ENCODE peak calls at places on chromosomes 2 and 18, in four cellular contexts. R, W, G and T are unnamed samples.

GRCh38 chr18:39909706-39910105 is 2045.3 kb upstream of the PIK3C3 start:
- DNase-seq in R (no peak), W (no peak), G (peak), T (no peak)

GRCh38 chr2:191892391-191892790 is 45.5 kb upstream of the CAVIN2 start:
- DNase-seq in R (peak), W (no peak), G (no peak), T (peak)

GRCh38 chr2:156115338-156115737 is 217.2 kb downstream of the NR4A2 start:
- DNase-seq in R (peak), W (no peak), G (no peak), T (peak)

GRCh38 chr18:55999641-56000040 is 411.6 kb upstream of the TCF4 start:
- DNase-seq in R (no peak), W (no peak), G (no peak), T (peak)

GRCh38 chr2:120791243-120791960 is 55.7 kb downstream of the GLI2 start:
- DNase-seq in R (no peak), W (no peak), G (no peak), T (peak)

GRCh38 chr18:42969366-42969765 is 146.1 kb downstream of the RIT2 start:
- DNase-seq in R (no peak), W (no peak), G (no peak), T (no peak)

GRCh38 chr2:41934323-41935003 is 113.4 kb upstream of the PKDCC start:
- DNase-seq in R (no peak), W (no peak), G (no peak), T (peak)

GRCh38 chr18:9787716-9788115 is 79.6 kb downstream of the RAB31 start:
- DNase-seq in R (no peak), W (no peak), G (no peak), T (peak)

GRCh38 chr2:43539991-43540860 is 55.6 kb downstream of the THADA start:
- DNase-seq in R (peak), W (no peak), G (no peak), T (peak)

GRCh38 chr2:197097578-197098366 is 171.3 kb upstream of the PGAP1 start:
- DNase-seq in R (peak), W (no peak), G (no peak), T (peak)

GRCh38 chr2:65033178-65033577 is 23.0 kb upstream of the CEP68 start:
- DNase-seq in R (no peak), W (no peak), G (peak), T (peak)

GRCh38 chr2:84197901-84198300 is 261.2 kb downstream of the SUCLG1 start:
- DNase-seq in R (no peak), W (no peak), G (no peak), T (no peak)

GRCh38 chr2:102619414-102620319 is at the start of gene SLC9A2:
- DNase-seq in R (peak), W (no peak), G (peak), T (peak)

GRCh38 chr2:80351229-80351628 is 46.7 kb upstream of the LRRTM1 start:
- DNase-seq in R (no peak), W (no peak), G (no peak), T (no peak)

GRCh38 chr2:168336786-168337388 is 89.5 kb upstream of the STK39 start:
- DNase-seq in R (peak), W (peak), G (no peak), T (no peak)

GRCh38 chr2:176161817-176162626 is 4.9 kb downstream of the HOXD3 start:
- DNase-seq in R (peak), W (no peak), G (no peak), T (peak)

GRCh38 chr2:178756843-178757242 is 50.4 kb downstream of the TTN start:
- DNase-seq in R (peak), W (no peak), G (no peak), T (peak)

GRCh38 chr2:135424849-135425248 is 106.2 kb downstream of the ZRANB3 start:
- DNase-seq in R (no peak), W (no peak), G (no peak), T (no peak)

GRCh38 chr2:20490300-20491181 is 43.7 kb downstream of the RHOB start:
- DNase-seq in R (peak), W (no peak), G (no peak), T (peak)

GRCh38 chr2:101710036-101710689 is 12.7 kb downstream of the MAP4K4 start:
- DNase-seq in R (peak), W (no peak), G (peak), T (no peak)

GRCh38 chr2:100321181-100321880 is 970 bp downstream of the LONRF2 start:
- DNase-seq in R (peak), W (no peak), G (peak), T (peak)

GRCh38 chr2:117127680-117128079 is 686.8 kb upstream of the DDX18 start:
- DNase-seq in R (no peak), W (no peak), G (no peak), T (no peak)

GRCh38 chr2:60806988-60807681 is 51.1 kb downstream of the PAPOLG start:
- DNase-seq in R (peak), W (no peak), G (no peak), T (peak)

GRCh38 chr18:34023471-34023870 is 201.2 kb downstream of the NOL4 start:
- DNase-seq in R (peak), W (peak), G (no peak), T (peak)

GRCh38 chr18:8107426-8107825 is 501.8 kb upstream of the RAB12 start:
- DNase-seq in R (peak), W (no peak), G (no peak), T (no peak)

GRCh38 chr2:127663566-127664064 is 11.7 kb downstream of the LIMS2 start:
- DNase-seq in R (no peak), W (no peak), G (no peak), T (no peak)

GRCh38 chr2:127662937-127663565 is 12.3 kb downstream of the LIMS2 start:
- DNase-seq in R (no peak), W (no peak), G (no peak), T (peak)

GRCh38 chr2:127665267-127665893 is 9.9 kb downstream of the LIMS2 start:
- DNase-seq in R (no peak), W (no peak), G (no peak), T (no peak)

GRCh38 chr2:127664895-127665225 is 10.5 kb downstream of the LIMS2 start:
- DNase-seq in R (no peak), W (no peak), G (no peak), T (no peak)

GRCh38 chr2:127664065-127664894 is 11.1 kb downstream of the LIMS2 start:
- DNase-seq in R (no peak), W (no peak), G (peak), T (peak)
- H3K4me3 ChIP-seq in R (peak), W (peak), G (peak), T (peak)

GRCh38 chr2:231923951-231924888 is 2.0 kb downstream of the NPPC start:
- DNase-seq in R (no peak), W (no peak), G (no peak), T (no peak)
- TF ChIP-seq EZH2 in R (no peak), W (no peak), G (no peak), T (no peak)

GRCh38 chr2:157444643-157445040 is 753 bp upstream of the CYTIP start:
- DNase-seq in R (no peak), W (no peak), G (no peak), T (no peak)
- H3K4me3 ChIP-seq in R (no peak), W (no peak), G (no peak), T (no peak)

GRCh38 chr2:225041210-225041870 is 928 bp downstream of the DOCK10 start:
- DNase-seq in R (peak), W (no peak), G (peak), T (peak)
- TF ChIP-seq EZH2 in R (no peak), W (peak), G (no peak), T (no peak)

GRCh38 chr2:165126244-165126643 is 77.6 kb downstream of the SCN3A start:
- DNase-seq in R (no peak), W (no peak), G (no peak), T (no peak)

GRCh38 chr2:165115258-165115657 is 88.6 kb downstream of the SCN3A start:
- DNase-seq in R (no peak), W (no peak), G (no peak), T (no peak)

GRCh38 chr2:165122521-165122920 is 81.3 kb downstream of the SCN3A start:
- DNase-seq in R (peak), W (no peak), G (no peak), T (no peak)

DNA sequence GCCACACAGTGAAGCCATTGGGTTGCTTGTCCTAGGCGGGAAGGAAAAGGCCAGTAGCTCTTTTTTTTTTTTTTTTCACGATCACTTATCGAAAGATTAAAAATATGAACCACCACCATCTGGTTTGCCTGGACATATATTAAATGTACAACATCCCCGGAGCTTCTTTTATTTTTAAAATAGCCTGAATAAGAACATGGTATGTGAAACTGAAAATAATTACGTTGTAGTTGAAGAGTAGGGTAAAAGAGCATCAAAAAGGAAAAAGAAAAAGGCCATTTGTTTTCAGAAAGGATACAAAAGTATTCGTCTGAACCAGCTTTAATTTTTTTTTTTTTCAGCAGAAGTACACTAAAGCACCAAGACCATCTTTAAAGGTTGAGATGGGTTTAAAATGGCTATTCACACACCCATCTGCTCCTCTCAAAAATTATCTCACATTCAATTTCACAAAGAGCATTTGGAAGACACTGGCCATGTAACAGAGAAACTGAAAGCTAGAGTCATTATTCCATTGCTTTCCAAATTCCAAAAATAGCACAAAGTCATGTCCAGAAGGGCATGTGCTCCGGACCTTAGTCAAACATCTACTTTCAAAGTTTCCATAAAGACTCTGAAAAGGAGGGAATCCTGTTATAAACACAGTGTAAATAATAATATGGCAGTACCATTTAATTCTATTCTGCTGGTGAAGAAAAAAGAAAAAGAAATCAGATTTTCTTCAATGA is 82.9 kb downstream of the SCN3A start:
- DNase-seq in R (no peak), W (no peak), G (no peak), T (no peak)
- H3K4me3 ChIP-seq in R (no peak), W (no peak), G (no peak), T (no peak)

GRCh38 chr2:85754313-85755095 is 713 bp downstream of the ATOH8 start:
- DNase-seq in R (peak), W (no peak), G (no peak), T (peak)

GRCh38 chr2:85753525-85754312 is at the start of gene ATOH8:
- DNase-seq in R (peak), W (peak), G (peak), T (peak)

GRCh38 chr2:85756822-85757435 is 3.1 kb downstream of the ATOH8 start:
- DNase-seq in R (no peak), W (no peak), G (no peak), T (no peak)

GRCh38 chr2:85756195-85756594 is 2.4 kb downstream of the ATOH8 start:
- DNase-seq in R (no peak), W (no peak), G (no peak), T (no peak)

DNA sequence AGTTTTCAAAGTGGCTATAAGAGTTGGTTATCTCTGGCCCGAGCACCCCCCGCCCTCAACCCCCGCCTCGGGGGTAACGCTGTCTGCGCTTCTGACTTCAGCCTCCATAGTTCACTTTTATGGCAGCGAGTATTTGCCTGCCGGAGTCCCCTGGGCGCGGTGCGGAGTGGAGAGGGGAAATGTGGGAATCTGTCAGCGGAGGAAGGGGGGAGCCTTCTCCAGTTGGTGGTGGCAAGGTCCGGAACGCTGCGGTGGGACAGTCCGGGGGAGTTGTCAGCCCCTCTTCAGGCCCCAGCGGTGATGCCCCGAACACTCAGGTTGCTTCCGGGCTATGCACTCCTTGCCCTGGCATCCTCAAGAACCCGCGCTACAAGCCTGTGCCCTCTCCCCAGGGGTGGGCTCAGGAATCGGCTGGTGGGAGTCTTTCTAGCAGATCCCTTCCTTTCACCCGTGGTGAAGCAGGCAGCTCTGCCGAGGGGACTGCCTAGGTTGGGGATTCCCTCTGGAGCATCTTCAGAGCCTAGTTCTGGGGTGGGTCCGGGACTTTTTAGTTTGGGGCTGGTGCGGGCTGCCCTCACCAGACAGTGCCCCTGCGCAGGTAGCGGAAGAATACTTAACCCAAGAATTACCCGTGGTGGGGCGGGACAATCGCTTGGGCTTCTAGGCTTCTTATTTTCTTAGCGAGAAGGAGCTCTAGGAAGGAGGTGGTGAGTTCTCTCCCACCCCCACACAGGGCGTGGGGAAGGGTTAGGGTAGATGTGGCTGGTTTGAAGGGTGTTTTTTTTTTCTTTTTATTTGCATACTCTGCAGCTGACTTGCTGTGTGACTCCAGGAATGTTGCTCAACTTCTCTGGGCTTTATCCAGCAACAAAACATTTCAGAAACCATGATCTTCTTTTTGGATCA is 1.6 kb downstream of the ATOH8 start:
- DNase-seq in R (no peak), W (no peak), G (no peak), T (peak)
- TF ChIP-seq EZH2 in R (peak), W (peak), G (no peak), T (no peak)

GRCh38 chr2:72627059-72627458 is 198.8 kb downstream of the EXOC6B start:
- DNase-seq in R (no peak), W (no peak), G (no peak), T (no peak)
- H3K4me3 ChIP-seq in R (no peak), W (no peak), G (no peak), T (no peak)

DNA sequence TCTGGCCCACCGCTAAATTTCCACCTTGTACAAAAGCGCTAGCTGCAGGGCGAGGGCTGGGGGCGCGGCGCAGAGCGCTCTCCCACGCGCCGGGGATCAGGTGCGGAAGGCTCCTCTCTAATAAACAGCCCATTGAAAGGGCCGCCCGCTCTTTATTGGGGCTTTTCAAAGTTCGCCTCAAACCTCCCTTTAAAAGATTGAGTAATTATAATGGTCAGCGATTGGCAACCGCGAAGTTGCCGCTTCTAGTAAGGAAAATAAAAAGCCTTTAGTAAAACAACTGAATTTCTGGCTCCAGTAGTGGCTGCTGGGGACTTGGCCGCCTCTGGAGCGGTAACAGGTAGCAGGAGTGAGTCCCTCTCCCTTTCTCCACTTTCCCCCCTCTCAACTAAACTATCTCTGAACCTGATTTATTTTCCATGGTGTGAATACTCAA is 755 bp downstream of the NEUROD1 start:
- DNase-seq in R (no peak), W (no peak), G (no peak), T (no peak)
- TF ChIP-seq EZH2 in R (no peak), W (peak), G (peak), T (no peak)

GRCh38 chr2:127091886-127092285 is 15.1 kb downstream of the BIN1 start:
- DNase-seq in R (no peak), W (no peak), G (no peak), T (no peak)

GRCh38 chr2:127092306-127092705 is 14.6 kb downstream of the BIN1 start:
- DNase-seq in R (no peak), W (no peak), G (no peak), T (no peak)

GRCh38 chr2:127094509-127095366 is 12.2 kb downstream of the BIN1 start:
- DNase-seq in R (no peak), W (no peak), G (no peak), T (peak)

GRCh38 chr2:127093648-127094210 is 13.2 kb downstream of the BIN1 start:
- DNase-seq in R (no peak), W (no peak), G (peak), T (no peak)

DNA sequence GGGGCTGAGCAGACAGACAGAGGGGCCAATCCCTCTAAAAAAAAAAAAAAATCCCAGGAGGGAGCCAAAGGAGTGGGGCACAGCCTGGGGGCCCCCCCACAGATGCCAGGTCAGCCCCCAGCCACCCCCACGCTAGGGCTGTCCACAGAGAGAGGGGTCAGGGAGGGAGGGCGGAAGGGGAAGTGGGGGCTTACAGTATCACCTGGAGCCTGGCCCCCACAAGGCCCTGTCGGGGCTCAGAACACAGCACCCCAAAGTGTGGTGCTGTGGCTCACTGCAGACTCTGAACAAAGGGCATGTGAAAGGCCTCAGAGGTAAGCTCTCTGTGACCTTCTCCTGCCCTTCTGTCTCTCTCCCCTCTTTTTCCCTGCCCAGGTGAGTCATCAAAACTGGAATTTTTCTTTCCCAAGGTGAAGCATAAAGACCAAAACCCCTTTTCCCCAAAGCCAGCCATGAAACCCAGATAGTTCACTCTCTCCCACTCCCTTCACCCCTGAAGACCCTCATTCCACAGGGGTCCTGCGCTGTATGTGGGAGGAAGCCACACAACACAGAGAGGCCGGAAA is 13.9 kb downstream of the BIN1 start:
- DNase-seq in R (peak), W (no peak), G (no peak), T (no peak)
- H3K4me3 ChIP-seq in R (no peak), W (no peak), G (no peak), T (no peak)